ENCODE peak calls at places on chromosomes 2 and 18, in six cellular contexts. One of them, this sample, is unnamed.

GRCh38 chr18:65091737-65092329 is 659.0 kb upstream of the CDH7 start:
- DNase-seq in HCT116: no peak
- DNase-seq in sigmoid colon: no peak
- DNase-seq in body of pancreas: peak; percentile 6
- DNase-seq in A549: no peak
- DNase-seq in GM12892: no peak
- DNase-seq in this sample: no peak

GRCh38 chr2:217632036-217632435 is 370.8 kb downstream of the TNS1 start:
- DNase-seq in HCT116: no peak
- DNase-seq in sigmoid colon: peak; percentile 88
- DNase-seq in body of pancreas: no peak
- DNase-seq in A549: no peak
- DNase-seq in GM12892: no peak
- DNase-seq in this sample: no peak

GRCh38 chr2:113025751-113026150 is 20.5 kb downstream of the IL36A start:
- DNase-seq in HCT116: no peak
- DNase-seq in sigmoid colon: no peak
- DNase-seq in body of pancreas: no peak
- DNase-seq in A549: no peak
- DNase-seq in GM12892: no peak
- DNase-seq in this sample: no peak

GRCh38 chr18:9599328-9599727 is 15.0 kb downstream of the PPP4R1 start:
- DNase-seq in HCT116: no peak
- DNase-seq in sigmoid colon: no peak
- DNase-seq in body of pancreas: no peak
- DNase-seq in A549: no peak
- DNase-seq in GM12892: no peak
- DNase-seq in this sample: no peak

GRCh38 chr2:221204699-221205098 is 367.4 kb downstream of the EPHA4 start:
- DNase-seq in HCT116: no peak
- DNase-seq in sigmoid colon: no peak
- DNase-seq in body of pancreas: no peak
- DNase-seq in A549: no peak
- DNase-seq in GM12892: no peak
- DNase-seq in this sample: no peak

GRCh38 chr2:18520605-18521031 is 39.8 kb downstream of the RDH14 start:
- DNase-seq in HCT116: peak; percentile 37
- DNase-seq in sigmoid colon: peak; percentile 93
- DNase-seq in body of pancreas: peak; percentile 87
- DNase-seq in A549: peak; percentile 80
- DNase-seq in GM12892: peak; percentile 25
- DNase-seq in this sample: peak; percentile 52

GRCh38 chr2:9708683-9709538 is 78.1 kb upstream of the YWHAQ start:
- DNase-seq in HCT116: no peak
- DNase-seq in sigmoid colon: no peak
- DNase-seq in body of pancreas: no peak
- DNase-seq in A549: no peak
- DNase-seq in GM12892: peak; percentile 47
- DNase-seq in this sample: no peak

GRCh38 chr18:55489742-55490055 is 98.3 kb downstream of the TCF4 start:
- DNase-seq in HCT116: no peak
- DNase-seq in sigmoid colon: no peak
- DNase-seq in body of pancreas: no peak
- DNase-seq in A549: no peak
- DNase-seq in GM12892: no peak
- DNase-seq in this sample: no peak

GRCh38 chr2:27664245-27664574 is 521 bp downstream of the SLC4A1AP start:
- DNase-seq in HCT116: no peak
- DNase-seq in sigmoid colon: no peak
- DNase-seq in body of pancreas: no peak
- DNase-seq in A549: no peak
- DNase-seq in GM12892: no peak
- DNase-seq in this sample: no peak

GRCh38 chr18:8654482-8655451 is 45.5 kb downstream of the RAB12 start:
- DNase-seq in HCT116: no peak
- DNase-seq in sigmoid colon: no peak
- DNase-seq in body of pancreas: no peak
- DNase-seq in A549: peak; percentile 43
- DNase-seq in GM12892: no peak
- DNase-seq in this sample: peak; percentile 28

GRCh38 chr2:118056165-118056534 is 32.1 kb upstream of the INSIG2 start:
- DNase-seq in HCT116: no peak
- DNase-seq in sigmoid colon: no peak
- DNase-seq in body of pancreas: no peak
- DNase-seq in A549: no peak
- DNase-seq in GM12892: no peak
- DNase-seq in this sample: no peak

GRCh38 chr2:175844169-175844568 is 157.9 kb downstream of the LNPK start:
- DNase-seq in HCT116: peak; percentile 8
- DNase-seq in sigmoid colon: no peak
- DNase-seq in body of pancreas: no peak
- DNase-seq in A549: no peak
- DNase-seq in GM12892: no peak
- DNase-seq in this sample: peak; percentile 6

GRCh38 chr18:23752796-23753195 is 63.5 kb downstream of the LAMA3 start:
- DNase-seq in HCT116: no peak
- DNase-seq in sigmoid colon: no peak
- DNase-seq in body of pancreas: no peak
- DNase-seq in A549: no peak
- DNase-seq in GM12892: no peak
- DNase-seq in this sample: no peak

GRCh38 chr2:102449370-102449974 is 23.6 kb upstream of the SLC9A4 start:
- DNase-seq in HCT116: peak; percentile 13
- DNase-seq in sigmoid colon: no peak
- DNase-seq in body of pancreas: peak; percentile 38
- DNase-seq in A549: peak; percentile 28
- DNase-seq in GM12892: no peak
- DNase-seq in this sample: peak; percentile 5

GRCh38 chr2:18522484-18523146 is 37.8 kb downstream of the RDH14 start:
- DNase-seq in HCT116: no peak
- DNase-seq in sigmoid colon: no peak
- DNase-seq in body of pancreas: no peak
- DNase-seq in A549: no peak
- DNase-seq in GM12892: no peak
- DNase-seq in this sample: no peak

DNA sequence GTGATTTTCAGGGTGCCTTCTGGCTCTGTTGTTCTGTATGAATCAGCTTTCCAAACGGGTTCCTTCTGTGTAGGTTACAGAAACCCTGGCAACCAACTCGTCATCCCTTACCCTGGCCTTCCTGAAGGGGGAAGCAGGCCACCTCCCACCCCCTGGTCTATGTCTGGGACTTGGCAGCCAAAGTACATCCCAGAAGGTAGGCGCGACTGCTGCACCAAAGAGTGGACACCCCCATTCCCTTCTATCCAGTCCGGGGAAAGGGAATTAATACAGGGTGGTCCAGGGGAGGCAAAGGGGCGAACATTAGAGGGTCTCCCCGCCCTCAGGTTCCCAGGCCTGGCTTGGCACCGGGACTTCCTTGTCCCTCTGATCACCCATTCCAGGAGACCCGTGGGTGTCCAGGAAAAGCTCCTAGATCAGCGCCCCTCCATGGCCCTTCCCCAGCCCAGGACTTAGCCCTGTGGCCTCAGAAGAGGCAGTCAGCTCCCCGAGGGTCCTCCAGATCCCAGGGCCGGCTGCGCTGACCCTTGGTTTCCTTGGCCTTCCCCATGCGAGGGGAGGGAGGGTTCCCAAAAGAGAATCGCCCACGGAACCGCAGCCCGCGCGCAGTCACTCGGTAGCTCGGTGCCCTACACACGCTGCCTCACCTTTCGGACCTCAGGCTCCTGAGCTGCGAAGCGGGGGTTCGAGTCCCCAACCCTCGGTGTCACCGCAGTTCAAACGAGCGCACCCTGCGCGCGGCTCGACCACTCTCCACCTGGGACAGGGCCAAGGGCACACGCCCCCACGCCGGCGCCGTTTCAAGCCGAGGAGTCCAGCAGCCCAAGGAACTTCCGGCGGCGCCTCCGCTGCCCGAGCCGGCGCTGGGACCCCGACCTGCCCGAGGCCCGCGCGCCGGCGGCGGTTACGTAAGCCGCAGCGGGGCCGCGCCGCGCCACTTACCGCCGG is at the start of gene PER2:
- DNase-seq in HCT116: peak; percentile 43
- DNase-seq in sigmoid colon: peak; percentile 90
- DNase-seq in body of pancreas: peak; percentile 75
- DNase-seq in A549: peak; percentile 71
- DNase-seq in GM12892: peak; percentile 52
- DNase-seq in this sample: peak; percentile 73
- TF ChIP-seq POLR2A in HCT116: no peak
- TF ChIP-seq POLR2A in sigmoid colon: no peak
- TF ChIP-seq POLR2A in body of pancreas: no peak
- TF ChIP-seq POLR2A in A549: no peak
- TF ChIP-seq POLR2A in GM12892: no peak
- TF ChIP-seq POLR2A in this sample: no peak

DNA sequence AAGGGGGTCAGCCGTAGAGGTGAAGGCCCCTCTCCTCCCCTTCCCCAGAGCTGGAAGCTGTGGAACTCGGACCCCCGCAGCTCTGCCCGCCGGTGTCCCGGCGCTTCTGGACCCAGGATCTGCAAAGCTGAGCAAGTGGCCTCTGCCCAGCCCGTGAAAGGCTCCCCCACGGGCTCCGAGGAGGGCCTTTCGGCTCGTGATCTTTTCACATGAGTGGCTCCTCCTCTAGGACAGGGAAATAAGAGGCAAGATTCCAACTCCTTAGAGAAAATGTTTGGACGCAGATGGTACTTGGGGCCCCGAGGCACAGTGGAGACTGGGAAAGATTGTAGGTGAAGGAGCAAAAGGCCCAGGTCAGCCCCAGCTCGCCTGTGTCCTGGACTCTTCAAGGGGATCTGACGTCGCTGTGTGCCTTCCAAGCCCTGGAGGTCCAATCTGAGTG is 48.2 kb upstream of the SP3 start:
- DNase-seq in HCT116: no peak
- DNase-seq in sigmoid colon: peak; percentile 87
- DNase-seq in body of pancreas: peak; percentile 17
- DNase-seq in A549: no peak
- DNase-seq in GM12892: no peak
- DNase-seq in this sample: no peak
- TF ChIP-seq POLR2A in HCT116: no peak
- TF ChIP-seq POLR2A in sigmoid colon: no peak
- TF ChIP-seq POLR2A in body of pancreas: peak; percentile 4
- TF ChIP-seq POLR2A in A549: no peak
- TF ChIP-seq POLR2A in GM12892: no peak
- TF ChIP-seq POLR2A in this sample: no peak

DNA sequence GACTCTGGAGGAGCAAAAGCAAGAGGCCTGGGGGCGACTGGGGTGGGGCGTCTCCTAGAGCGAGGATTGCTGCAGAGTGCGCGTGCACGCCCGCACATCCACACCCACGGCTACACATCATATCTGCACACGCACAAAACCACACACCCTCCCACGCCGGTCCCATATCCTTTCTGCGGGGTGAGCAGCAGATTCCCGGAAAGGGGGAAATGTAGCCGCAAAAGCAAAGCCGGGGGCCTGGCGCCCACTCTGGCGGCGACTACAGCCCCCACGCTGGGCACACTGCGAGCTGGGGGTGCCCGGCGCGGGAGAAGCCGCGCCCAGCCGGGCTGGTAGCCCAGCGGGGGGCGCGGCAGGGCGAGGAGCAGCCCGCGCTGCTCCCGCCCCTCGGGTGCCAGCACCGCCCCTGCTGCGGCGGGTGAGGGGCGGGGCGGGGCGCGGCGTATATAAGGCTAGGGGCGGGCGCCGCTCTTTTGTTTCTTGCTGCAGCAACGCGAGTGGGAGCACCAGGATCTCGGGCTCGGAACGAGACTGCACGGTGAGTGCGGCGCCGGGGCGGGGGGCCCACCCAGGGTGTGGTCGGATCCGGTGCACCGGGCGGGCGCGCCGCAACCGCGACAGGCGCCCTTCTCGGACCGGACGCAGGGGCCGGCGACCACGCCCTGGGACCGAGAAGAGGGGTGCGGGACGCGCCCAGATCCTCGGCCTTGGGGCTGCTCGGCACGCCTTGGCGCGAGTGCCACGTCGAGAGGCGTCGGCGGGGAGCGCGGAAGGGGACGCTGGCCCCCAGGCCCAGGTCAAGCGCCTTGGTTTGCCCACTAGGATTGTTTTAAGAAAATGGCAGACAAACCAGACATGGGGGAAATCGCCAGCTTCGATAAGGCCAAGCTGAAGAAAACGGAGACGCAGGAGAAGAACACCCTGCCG is at the start of gene TMSB10:
- DNase-seq in HCT116: no peak
- DNase-seq in sigmoid colon: peak; percentile 94
- DNase-seq in body of pancreas: peak; percentile 90
- DNase-seq in A549: peak; percentile 82
- DNase-seq in GM12892: peak; percentile 82
- DNase-seq in this sample: peak; percentile 75
- TF ChIP-seq POLR2A in HCT116: peak; percentile 97
- TF ChIP-seq POLR2A in sigmoid colon: peak; percentile 77
- TF ChIP-seq POLR2A in body of pancreas: peak; percentile 98
- TF ChIP-seq POLR2A in A549: peak; percentile 98
- TF ChIP-seq POLR2A in GM12892: peak; percentile 98
- TF ChIP-seq POLR2A in this sample: peak; percentile 98

GRCh38 chr2:127703282-127703681 is 2.0 kb downstream of the SFT2D3 start:
- DNase-seq in HCT116: no peak
- DNase-seq in sigmoid colon: no peak
- DNase-seq in body of pancreas: no peak
- DNase-seq in A549: no peak
- DNase-seq in GM12892: no peak
- DNase-seq in this sample: no peak

GRCh38 chr2:127700527-127701192 is 637 bp upstream of the SFT2D3 start:
- DNase-seq in HCT116: peak; percentile 95
- DNase-seq in sigmoid colon: peak; percentile 82
- DNase-seq in body of pancreas: peak; percentile 41
- DNase-seq in A549: peak; percentile 91
- DNase-seq in GM12892: peak; percentile 70
- DNase-seq in this sample: no peak

GRCh38 chr2:127701193-127701650 is at the start of gene SFT2D3:
- DNase-seq in HCT116: peak; percentile 82
- DNase-seq in sigmoid colon: peak; percentile 96
- DNase-seq in body of pancreas: peak; percentile 93
- DNase-seq in A549: peak; percentile 88
- DNase-seq in GM12892: peak; percentile 92
- DNase-seq in this sample: peak; percentile 98

GRCh38 chr2:127702395-127703009 is 1.2 kb downstream of the SFT2D3 start:
- DNase-seq in HCT116: no peak
- DNase-seq in sigmoid colon: no peak
- DNase-seq in body of pancreas: no peak
- DNase-seq in A549: no peak
- DNase-seq in GM12892: no peak
- DNase-seq in this sample: no peak

DNA sequence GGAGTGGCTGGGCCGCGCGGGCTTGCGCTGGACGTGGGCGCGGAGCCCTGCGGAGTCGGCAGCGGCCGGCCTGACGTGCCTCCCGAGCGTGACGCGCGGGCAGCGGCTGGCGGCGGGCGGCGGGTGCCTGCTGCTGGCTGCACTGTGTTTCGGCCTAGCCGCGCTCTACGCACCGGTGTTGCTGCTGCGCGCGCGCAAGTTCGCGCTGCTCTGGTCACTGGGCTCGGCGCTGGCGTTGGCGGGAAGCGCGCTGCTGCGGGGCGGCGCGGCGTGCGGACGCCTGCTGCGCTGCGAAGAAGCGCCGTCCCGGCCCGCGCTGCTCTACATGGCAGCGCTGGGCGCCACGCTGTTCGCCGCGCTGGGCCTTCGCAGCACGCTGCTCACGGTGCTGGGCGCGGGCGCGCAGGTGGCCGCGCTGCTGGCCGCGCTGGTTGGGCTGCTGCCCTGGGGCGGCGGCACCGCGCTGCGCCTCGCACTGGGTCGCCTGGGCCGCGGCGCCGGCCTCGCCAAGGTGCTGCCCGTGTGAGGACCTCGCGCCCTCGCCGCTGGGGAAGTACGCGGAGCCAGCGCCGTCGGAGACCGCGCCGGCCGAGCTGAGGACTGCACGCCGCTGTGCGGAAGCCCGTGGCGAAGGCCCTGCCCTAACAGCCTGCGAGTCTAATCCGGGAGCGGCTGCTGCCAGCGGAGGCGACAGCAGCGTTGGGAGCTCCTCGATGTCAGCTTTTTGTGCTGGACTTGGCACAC is 526 bp downstream of the SFT2D3 start:
- DNase-seq in HCT116: peak; percentile 16
- DNase-seq in sigmoid colon: peak; percentile 87
- DNase-seq in body of pancreas: peak; percentile 80
- DNase-seq in A549: peak; percentile 69
- DNase-seq in GM12892: peak; percentile 64
- DNase-seq in this sample: peak; percentile 65
- TF ChIP-seq POLR2A in HCT116: no peak
- TF ChIP-seq POLR2A in sigmoid colon: no peak
- TF ChIP-seq POLR2A in body of pancreas: no peak
- TF ChIP-seq POLR2A in A549: peak; percentile 26
- TF ChIP-seq POLR2A in GM12892: peak; percentile 42
- TF ChIP-seq POLR2A in this sample: no peak

This sample was measured in H54.